ENCODE peak calls at places on chromosomes 5 and 9, in four cellular contexts. S, E, U and P are unnamed samples.

GRCh38 chr9:16265671-16266070 is 604.8 kb downstream of the BNC2 start:
- DNase-seq in S (no peak), E (no peak), U (no peak), P (no peak)

GRCh38 chr5:160434022-160434531 is 12.4 kb downstream of the PTTG1 start:
- DNase-seq in S (no peak), E (no peak), U (peak), P (peak)

GRCh38 chr5:167582916-167583315 is 708.5 kb upstream of the WWC1 start:
- DNase-seq in S (no peak), E (no peak), U (no peak), P (no peak)

GRCh38 chr9:19320495-19320894 is 59.5 kb downstream of the RPS6 start:
- DNase-seq in S (no peak), E (no peak), U (no peak), P (no peak)

GRCh38 chr5:121378559-121379359 is 472.9 kb upstream of the FTMT start:
- DNase-seq in S (no peak), E (no peak), U (no peak), P (no peak)

GRCh38 chr9:128675382-128675781 is 13.6 kb upstream of the SET start:
- DNase-seq in S (no peak), E (no peak), U (no peak), P (no peak)

GRCh38 chr9:136373300-136374182 is at the start of gene CARD9:
- DNase-seq in S (no peak), E (peak), U (no peak), P (no peak)

GRCh38 chr9:134458111-134458845 is 132.0 kb downstream of the RXRA start:
- DNase-seq in S (no peak), E (no peak), U (no peak), P (no peak)

GRCh38 chr5:176734756-176735342 is 75.5 kb upstream of the UNC5A start:
- DNase-seq in S (no peak), E (peak), U (no peak), P (no peak)

GRCh38 chr5:93378073-93378472 is 202.9 kb downstream of the NR2F1-AS1 start:
- DNase-seq in S (no peak), E (no peak), U (no peak), P (no peak)

GRCh38 chr9:33341182-33341581 is 50.9 kb downstream of the NFX1 start:
- DNase-seq in S (no peak), E (no peak), U (no peak), P (no peak)

GRCh38 chr5:149735066-149735465 is 5.0 kb downstream of the PPARGC1B start:
- DNase-seq in S (no peak), E (peak), U (no peak), P (no peak)

GRCh38 chr5:96051401-96051830 is 89.8 kb upstream of the ELL2 start:
- DNase-seq in S (no peak), E (no peak), U (peak), P (no peak)

GRCh38 chr5:53017383-53017782 is 28.2 kb downstream of the ITGA2 start:
- DNase-seq in S (peak), E (no peak), U (no peak), P (no peak)

GRCh38 chr9:73132034-73132776 is 19.5 kb upstream of the ANXA1 start:
- DNase-seq in S (peak), E (peak), U (peak), P (peak)

GRCh38 chr5:104606258-104606829 is 1043.8 kb upstream of the NUDT12 start:
- DNase-seq in S (no peak), E (no peak), U (no peak), P (no peak)

GRCh38 chr5:72160299-72160698 is 53.0 kb downstream of the MAP1B start:
- DNase-seq in S (no peak), E (no peak), U (no peak), P (no peak)

GRCh38 chr9:130444565-130445221 is at the start of gene ASS1:
- DNase-seq in S (peak), E (peak), U (peak), P (peak)

GRCh38 chr5:107372723-107373487 is 297.8 kb downstream of the EFNA5 start:
- DNase-seq in S (no peak), E (no peak), U (no peak), P (no peak)

GRCh38 chr9:119227422-119227821 is 141.8 kb downstream of the BRINP1 start:
- DNase-seq in S (no peak), E (no peak), U (no peak), P (no peak)

GRCh38 chr5:151469992-151470391 is 22.6 kb downstream of the SLC36A1 start:
- DNase-seq in S (no peak), E (no peak), U (no peak), P (no peak)

GRCh38 chr5:172662596-172662995 is 21.5 kb downstream of the NEURL1B start:
- DNase-seq in S (no peak), E (no peak), U (no peak), P (no peak)

GRCh38 chr9:976805-977360 is 428 bp downstream of the DMRT3 start:
- DNase-seq in S (no peak), E (no peak), U (no peak), P (peak)

GRCh38 chr5:181160144-181160754 is 12.9 kb downstream of the OR2V2 start:
- DNase-seq in S (no peak), E (no peak), U (peak), P (peak)

GRCh38 chr9:11159318-11159862 is 546.6 kb upstream of the PTPRD start:
- DNase-seq in S (no peak), E (no peak), U (no peak), P (no peak)

GRCh38 chr9:105425817-105426433 is 21.9 kb upstream of the FSD1L start:
- DNase-seq in S (no peak), E (no peak), U (no peak), P (no peak)

GRCh38 chr9:124802426-124802825 is 25.5 kb downstream of the OLFML2A start:
- DNase-seq in S (no peak), E (no peak), U (no peak), P (no peak)

GRCh38 chr5:170216262-170216864 is 16.4 kb upstream of the C5orf58 start:
- DNase-seq in S (no peak), E (no peak), U (no peak), P (peak)

GRCh38 chr9:131204285-131204684 is 72.0 kb downstream of the FAM78A start:
- DNase-seq in S (no peak), E (no peak), U (no peak), P (no peak)

GRCh38 chr9:105510024-105510423 is 47.9 kb upstream of the FKTN start:
- DNase-seq in S (no peak), E (no peak), U (no peak), P (no peak)

GRCh38 chr5:125834438-125835147 is 588.6 kb upstream of the GRAMD2B start:
- DNase-seq in S (no peak), E (no peak), U (no peak), P (no peak)

GRCh38 chr9:12972608-12973589 is 198.1 kb downstream of the LURAP1L start:
- DNase-seq in S (no peak), E (no peak), U (peak), P (no peak)

GRCh38 chr5:59380350-59380951 is 513.1 kb downstream of the PDE4D start:
- DNase-seq in S (no peak), E (no peak), U (no peak), P (no peak)

GRCh38 chr9:27537027-27537435 is 7.4 kb upstream of the MOB3B start:
- DNase-seq in S (no peak), E (no peak), U (no peak), P (no peak)

GRCh38 chr5:54718647-54719046 is 201.1 kb downstream of the SNX18 start:
- DNase-seq in S (peak), E (peak), U (peak), P (no peak)

GRCh38 chr5:44714871-44715580 is 93.7 kb upstream of the MRPS30 start:
- DNase-seq in S (no peak), E (no peak), U (no peak), P (no peak)

GRCh38 chr9:36190388-36191289 is at the start of gene CLTA:
- DNase-seq in S (peak), E (peak), U (peak), P (peak)
- TF ChIP-seq CTCF in S (peak), E (peak), U (peak), P (peak)

GRCh38 chr5:132372122-132372521 is 2.6 kb downstream of the SLC22A5 start:
- DNase-seq in S (no peak), E (no peak), U (no peak), P (no peak)

GRCh38 chr5:132370241-132370820 is 821 bp downstream of the SLC22A5 start:
- DNase-seq in S (no peak), E (no peak), U (no peak), P (no peak)

GRCh38 chr5:132369012-132369470 is 469 bp upstream of the SLC22A5 start:
- DNase-seq in S (no peak), E (no peak), U (no peak), P (no peak)

GRCh38 chr5:132371603-132371994 is 2.1 kb downstream of the SLC22A5 start:
- DNase-seq in S (no peak), E (no peak), U (no peak), P (no peak)

DNA sequence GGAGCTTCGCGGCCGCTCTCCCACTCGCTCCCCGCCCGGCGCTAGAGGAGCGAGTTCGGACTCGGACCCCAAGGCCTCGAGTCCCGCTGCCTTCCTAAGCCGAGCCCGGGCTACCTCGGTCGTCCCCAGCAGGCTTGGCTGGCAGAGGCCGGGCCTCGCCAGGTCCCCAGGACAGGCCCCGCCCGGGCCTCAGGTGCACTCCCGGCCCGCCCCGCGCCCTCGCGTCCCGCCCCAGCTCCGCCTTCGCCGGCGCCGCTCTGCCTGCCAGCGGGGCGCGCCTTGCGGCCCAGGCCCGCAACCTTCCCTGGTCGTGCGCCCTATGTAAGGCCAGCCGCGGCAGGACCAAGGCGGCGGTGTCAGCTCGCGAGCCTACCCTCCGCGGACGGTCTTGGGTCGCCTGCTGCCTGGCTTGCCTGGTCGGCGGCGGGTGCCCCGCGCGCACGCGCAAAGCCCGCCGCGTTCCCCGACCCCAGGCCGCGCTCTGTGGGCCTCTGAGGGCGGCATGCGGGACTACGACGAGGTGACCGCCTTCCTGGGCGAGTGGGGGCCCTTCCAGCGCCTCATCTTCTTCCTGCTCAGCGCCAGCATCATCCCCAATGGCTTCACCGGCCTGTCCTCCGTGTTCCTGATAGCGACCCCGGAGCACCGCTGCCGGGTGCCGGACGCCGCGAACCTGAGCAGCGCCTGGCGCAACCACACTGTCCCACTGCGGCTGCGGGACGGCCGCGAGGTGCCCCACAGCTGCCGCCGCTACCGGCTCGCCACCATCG is at the start of gene SLC22A5:
- DNase-seq in S (peak), E (peak), U (peak), P (peak)
- TF ChIP-seq CTCF in S (no peak), E (no peak), U (no peak), P (no peak)

GRCh38 chr5:136065588-136065987 is 36.8 kb downstream of the TGFBI start:
- DNase-seq in S (no peak), E (no peak), U (no peak), P (no peak)

GRCh38 chr5:136064510-136064909 is 35.7 kb downstream of the TGFBI start:
- DNase-seq in S (no peak), E (no peak), U (no peak), P (no peak)

GRCh38 chr5:136063778-136064465 is 35.1 kb downstream of the TGFBI start:
- DNase-seq in S (no peak), E (no peak), U (no peak), P (no peak)

GRCh38 chr5:136067422-136067821 is 38.6 kb downstream of the TGFBI start:
- DNase-seq in S (no peak), E (no peak), U (no peak), P (no peak)

DNA sequence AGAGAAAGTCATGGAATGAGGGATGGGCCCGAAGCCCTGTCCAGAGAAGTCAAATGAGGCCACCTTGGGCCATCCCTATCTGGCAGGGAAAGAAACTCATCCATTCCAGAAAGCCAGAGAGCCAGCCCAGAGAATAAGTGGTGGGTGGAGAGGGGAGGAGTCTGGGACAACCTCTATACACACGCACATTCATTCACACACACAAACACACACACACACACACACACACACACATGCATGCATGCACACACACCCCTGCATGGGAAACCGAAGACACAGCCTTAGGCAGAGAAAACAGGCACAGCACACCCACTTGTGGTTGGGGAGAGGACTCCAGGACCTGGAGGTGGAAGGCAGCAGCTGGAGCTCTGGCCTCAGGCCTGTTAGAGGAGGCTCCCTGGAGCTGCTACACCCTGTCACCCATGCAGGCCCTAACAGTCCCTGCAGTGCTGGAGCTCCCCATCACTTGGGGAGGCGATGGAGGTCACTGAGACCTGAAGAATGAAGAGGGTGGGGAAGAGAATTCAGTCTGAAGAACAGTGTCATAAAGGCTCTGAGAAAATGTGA is 38.0 kb downstream of the TGFBI start:
- DNase-seq in S (no peak), E (no peak), U (no peak), P (no peak)
- TF ChIP-seq CTCF in S (no peak), E (peak), U (no peak), P (no peak)

DNA sequence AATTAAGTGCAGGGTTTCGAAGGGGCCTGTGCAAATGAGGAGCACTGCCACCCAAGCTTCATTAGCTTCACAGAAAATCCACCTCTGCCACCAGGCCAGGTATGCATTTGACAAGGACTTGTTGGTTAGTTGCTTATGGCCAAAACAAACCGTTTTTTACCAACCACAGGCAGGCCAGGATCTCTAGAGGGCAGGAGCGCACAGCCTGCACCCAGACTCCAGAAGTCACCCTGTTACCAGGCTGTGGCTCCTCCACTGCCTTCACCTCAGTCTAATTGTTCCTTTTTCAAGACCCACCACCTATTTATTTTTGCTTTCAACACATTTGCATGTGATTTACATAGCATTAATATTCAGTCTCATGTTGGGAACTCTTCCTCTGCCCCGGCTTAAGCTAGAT is 78.3 kb upstream of the HSPA9 start:
- DNase-seq in S (no peak), E (no peak), U (no peak), P (no peak)
- TF ChIP-seq CTCF in S (no peak), E (no peak), U (no peak), P (no peak)

GRCh38 chr5:157326440-157327023 is 60.6 kb downstream of the CYFIP2 start:
- DNase-seq in S (no peak), E (no peak), U (no peak), P (no peak)

GRCh38 chr5:157327771-157328170 is 61.8 kb downstream of the CYFIP2 start:
- DNase-seq in S (no peak), E (no peak), U (no peak), P (no peak)

GRCh38 chr5:157324237-157324636 is 58.3 kb downstream of the CYFIP2 start:
- DNase-seq in S (no peak), E (no peak), U (no peak), P (peak)

GRCh38 chr5:157322581-157322980 is 56.7 kb downstream of the CYFIP2 start:
- DNase-seq in S (no peak), E (no peak), U (no peak), P (no peak)

DNA sequence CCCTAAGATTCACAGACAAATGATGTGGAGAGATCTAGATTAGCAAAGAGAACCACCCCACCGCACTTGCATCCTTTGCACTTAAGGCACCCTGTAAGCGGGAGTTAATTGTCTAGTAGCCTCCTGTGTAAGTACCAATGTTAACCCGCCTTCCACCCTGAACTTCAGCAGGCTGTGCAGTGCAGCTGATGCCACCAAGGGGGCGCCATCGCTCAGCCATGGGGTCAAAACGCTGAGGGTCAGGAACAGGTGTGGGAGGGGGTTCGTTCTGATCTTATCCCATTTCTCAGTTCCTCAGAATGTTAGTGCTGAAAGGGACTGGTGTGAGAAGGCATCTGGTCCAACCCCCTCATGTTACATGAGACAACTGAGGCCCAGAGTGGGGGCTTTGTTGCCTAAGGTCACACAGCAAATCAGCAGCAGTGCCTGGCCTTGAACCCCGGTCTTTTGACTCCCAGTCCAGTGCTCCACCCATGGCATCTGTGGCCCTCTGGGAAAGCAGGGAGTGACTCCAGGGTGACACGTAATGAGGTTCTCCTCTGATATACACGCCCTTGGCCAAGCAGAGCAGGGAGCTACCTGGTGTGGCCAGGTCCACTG is 57.3 kb downstream of the CYFIP2 start:
- DNase-seq in S (no peak), E (no peak), U (no peak), P (no peak)
- TF ChIP-seq CTCF in S (no peak), E (no peak), U (no peak), P (no peak)

DNA sequence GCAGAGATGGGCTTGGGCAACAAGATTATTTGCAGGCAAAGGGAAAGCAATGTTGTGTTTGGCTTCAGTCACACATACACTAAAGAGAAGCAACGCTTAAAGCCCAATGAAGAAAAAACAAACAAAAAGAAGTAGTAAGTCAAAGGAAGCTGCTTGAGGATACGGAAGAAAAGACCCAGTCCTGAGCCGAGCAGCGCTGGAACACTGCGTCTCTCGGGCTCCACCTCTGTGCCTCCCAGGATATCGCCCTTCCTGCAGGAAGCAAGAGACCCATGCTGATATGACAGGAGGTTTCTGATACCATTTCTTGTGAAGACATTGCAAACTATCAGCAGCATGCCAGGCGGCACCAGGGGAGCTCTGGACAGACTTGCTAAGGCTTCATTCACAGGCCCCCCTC is 9.9 kb downstream of the GNAQ start:
- DNase-seq in S (peak), E (no peak), U (no peak), P (no peak)
- TF ChIP-seq CTCF in S (peak), E (peak), U (no peak), P (no peak)

GRCh38 chr5:94562327-94562971 is 56.0 kb downstream of the KIAA0825 start:
- DNase-seq in S (no peak), E (no peak), U (no peak), P (no peak)

GRCh38 chr5:94558028-94558427 is 60.4 kb downstream of the KIAA0825 start:
- DNase-seq in S (no peak), E (no peak), U (no peak), P (no peak)
- TF ChIP-seq CTCF in S (no peak), E (no peak), U (no peak), P (no peak)

GRCh38 chr5:141208478-141208877 is at the start of gene PCDHB12:
- DNase-seq in S (no peak), E (no peak), U (no peak), P (no peak)
- TF ChIP-seq CTCF in S (no peak), E (no peak), U (no peak), P (no peak)

DNA sequence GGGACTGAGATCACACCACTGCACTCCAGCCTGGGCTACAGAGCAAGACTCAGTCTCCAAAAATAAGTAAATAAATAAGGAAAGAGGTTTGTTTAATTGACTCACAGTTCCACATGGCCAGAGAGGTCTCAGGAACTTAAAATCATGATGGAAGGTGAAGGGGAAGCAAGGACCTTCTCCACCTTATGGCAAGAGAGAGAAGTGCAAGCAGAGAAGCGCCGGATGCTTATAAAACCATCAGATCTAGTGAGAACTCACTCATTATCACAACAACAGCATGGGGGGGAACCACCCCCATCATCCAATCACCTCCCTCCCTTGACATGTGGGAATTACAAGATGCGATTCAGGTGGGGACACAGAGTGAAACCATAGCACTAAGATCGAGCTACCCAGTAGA is 22.8 kb upstream of the RGMB start:
- DNase-seq in S (no peak), E (no peak), U (no peak), P (no peak)
- TF ChIP-seq CTCF in S (peak), E (no peak), U (no peak), P (peak)